ENCODE peak calls at places on chromosome 9, in ten cellular contexts. S is stomach, B is esophagus muscularis mucosa, K is osteocyte, G is fibroblast of lung, J is GM12865, N is adrenal gland, U is heart left ventricle, F is foreskin fibroblast, Y is AG04450. D is an unnamed sample.

GRCh38 chr9:87884578-87885459 is 2.1 kb downstream of the SPATA31E1 start:
- DNase-seq in S (no peak), B (no peak), K (no peak), G (no peak), J (no peak), N (no peak), U (no peak), F (no peak), Y (no peak), D (no peak)

GRCh38 chr9:127739614-127740322 is 4.7 kb upstream of the TOR2A start:
- DNase-seq in S (no peak), B (no peak), K (no peak), G (no peak), J (no peak), N (no peak), U (no peak), F (no peak), Y (no peak), D (no peak)

GRCh38 chr9:92196909-92197308 is 81.7 kb upstream of the SPTLC1 start:
- DNase-seq in S (no peak), B (no peak), K (no peak), G (peak), J (no peak), N (peak), U (no peak), F (peak), Y (no peak), D (no peak)

GRCh38 chr9:136726631-136727191 is 14.3 kb downstream of the DIPK1B start:
- DNase-seq in S (no peak), B (no peak), K (no peak), G (peak), J (peak), N (no peak), U (no peak), F (no peak), Y (no peak), D (no peak)

GRCh38 chr9:26159575-26160392 is 481.5 kb upstream of the TUSC1 start:
- DNase-seq in S (no peak), B (no peak), K (no peak), G (no peak), J (no peak), N (no peak), U (no peak), F (peak), Y (no peak), D (no peak)

GRCh38 chr9:107480386-107480789 is 9.2 kb downstream of the KLF4 start:
- DNase-seq in S (no peak), B (no peak), K (no peak), G (peak), J (no peak), N (peak), U (no peak), F (peak), Y (peak), D (no peak)

GRCh38 chr9:88949961-88950340 is 41.3 kb upstream of the S1PR3 start:
- DNase-seq in S (no peak), B (no peak), K (no peak), G (no peak), J (peak), N (no peak), U (no peak), F (no peak), Y (no peak), D (no peak)

GRCh38 chr9:114491430-114492003 is 13.8 kb downstream of the WHRN start:
- DNase-seq in S (no peak), B (no peak), K (no peak), G (no peak), J (no peak), N (no peak), U (no peak), F (no peak), Y (no peak), D (no peak)

GRCh38 chr9:135343733-135344522 is 135.7 kb upstream of the PPP1R26 start:
- DNase-seq in S (peak), B (no peak), K (no peak), G (peak), J (peak), N (peak), U (peak), F (peak), Y (no peak), D (peak)

GRCh38 chr9:91071185-91071990 is 269.8 kb downstream of the SYK start:
- DNase-seq in S (no peak), B (peak), K (no peak), G (peak), J (peak), N (peak), U (no peak), F (peak), Y (peak), D (no peak)

GRCh38 chr9:113309204-113309813 is 6.1 kb upstream of the RNF183 start:
- DNase-seq in S (peak), B (no peak), K (no peak), G (peak), J (peak), N (peak), U (no peak), F (peak), Y (peak), D (no peak)

GRCh38 chr9:73081979-73082657 is 69.5 kb upstream of the ANXA1 start:
- DNase-seq in S (no peak), B (no peak), K (no peak), G (peak), J (peak), N (peak), U (no peak), F (peak), Y (no peak), D (no peak)

DNA sequence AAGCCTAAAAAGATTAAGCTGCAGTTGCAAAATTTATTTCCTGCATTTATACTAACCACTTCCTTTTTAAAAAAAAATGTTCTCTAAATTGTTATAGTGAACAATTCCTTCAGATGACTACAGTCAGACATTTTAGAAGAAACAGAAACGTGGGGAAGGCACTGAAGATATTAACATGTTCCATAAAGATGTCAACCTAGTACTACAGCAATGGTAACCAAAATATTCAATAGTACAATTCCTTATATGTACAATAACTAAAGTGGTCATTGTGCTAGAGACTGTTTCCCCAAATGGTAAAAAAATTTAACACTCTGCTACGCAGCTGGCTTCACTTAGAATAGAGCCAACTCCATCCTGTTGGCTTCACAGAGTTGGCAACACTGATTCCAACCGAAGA is 97.7 kb downstream of the FNBP1 start:
- DNase-seq in S (no peak), B (no peak), K (no peak), G (no peak), J (no peak), N (no peak), U (no peak), F (no peak), Y (no peak), D (no peak)
- TF ChIP-seq CTCF in S (no peak), B (no peak), K (no peak), G (no peak), J (no peak), N (no peak), U (no peak), F (no peak), Y (no peak), D (no peak)

DNA sequence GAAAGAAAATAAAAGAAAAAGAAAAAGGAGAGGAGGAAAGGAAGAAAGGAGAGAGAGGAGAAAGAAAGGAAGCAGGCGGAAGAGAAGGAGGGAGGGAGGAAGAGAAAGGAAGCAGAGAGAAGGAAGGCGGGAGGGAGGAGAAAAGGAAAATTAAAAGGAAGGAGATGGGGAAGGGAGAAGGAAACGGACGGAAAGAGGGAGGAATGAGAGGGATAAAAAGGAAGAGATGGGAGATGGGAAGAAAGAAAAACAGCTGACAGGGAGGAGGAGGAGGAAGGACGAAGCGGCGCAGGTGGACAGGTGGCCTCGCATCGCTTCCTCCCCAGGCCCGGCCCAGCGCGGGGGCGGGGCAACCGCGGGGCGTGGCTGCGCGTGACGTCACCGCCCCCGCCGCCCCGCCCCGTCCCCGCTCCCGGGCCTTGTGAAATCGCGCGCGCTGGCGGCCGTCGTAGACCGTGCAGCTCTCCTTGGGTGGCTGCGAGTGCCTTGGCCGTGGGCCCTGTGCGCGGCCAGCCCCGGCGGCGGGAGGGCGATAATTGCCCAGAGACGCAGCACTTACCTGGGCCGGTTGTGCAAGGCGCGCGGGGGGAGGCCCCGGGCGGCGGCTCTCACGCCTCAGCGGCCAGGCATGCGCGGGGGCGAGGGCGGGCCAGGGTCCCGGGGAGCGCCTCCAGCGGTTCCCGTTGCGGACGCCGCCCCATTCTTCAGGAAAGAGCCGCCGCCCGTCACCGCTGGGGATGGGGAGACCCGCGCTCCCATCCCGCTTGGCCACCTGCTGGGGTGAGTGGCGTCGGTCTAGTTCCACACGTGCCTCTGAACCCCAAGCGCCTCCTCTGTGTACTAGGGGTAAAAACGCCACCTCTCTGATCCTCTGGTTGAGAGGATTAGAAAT is 49.6 kb upstream of the FOXE1 start:
- DNase-seq in S (peak), B (peak), K (no peak), G (peak), J (peak), N (peak), U (peak), F (peak), Y (no peak), D (peak)
- TF ChIP-seq CTCF in S (no peak), B (no peak), K (peak), G (no peak), J (no peak), N (no peak), U (no peak), F (no peak), Y (no peak), D (peak)

GRCh38 chr9:124291801-124292396 is 34.1 kb downstream of the NEK6 start:
- DNase-seq in S (no peak), B (no peak), K (no peak), G (no peak), J (peak), N (no peak), U (peak), F (no peak), Y (no peak), D (no peak)
- TF ChIP-seq CTCF in S (no peak), B (no peak), K (no peak), G (no peak), J (peak), N (no peak), U (no peak), F (no peak), Y (no peak), D (no peak)

GRCh38 chr9:133876144-133876543 is 116.0 kb downstream of the VAV2 start:
- DNase-seq in S (no peak), B (no peak), K (no peak), G (no peak), J (no peak), N (peak), U (peak), F (no peak), Y (no peak), D (peak)
- TF ChIP-seq CTCF in S (no peak), B (no peak), K (peak), G (no peak), J (peak), N (peak), U (no peak), F (no peak), Y (peak), D (peak)

DNA sequence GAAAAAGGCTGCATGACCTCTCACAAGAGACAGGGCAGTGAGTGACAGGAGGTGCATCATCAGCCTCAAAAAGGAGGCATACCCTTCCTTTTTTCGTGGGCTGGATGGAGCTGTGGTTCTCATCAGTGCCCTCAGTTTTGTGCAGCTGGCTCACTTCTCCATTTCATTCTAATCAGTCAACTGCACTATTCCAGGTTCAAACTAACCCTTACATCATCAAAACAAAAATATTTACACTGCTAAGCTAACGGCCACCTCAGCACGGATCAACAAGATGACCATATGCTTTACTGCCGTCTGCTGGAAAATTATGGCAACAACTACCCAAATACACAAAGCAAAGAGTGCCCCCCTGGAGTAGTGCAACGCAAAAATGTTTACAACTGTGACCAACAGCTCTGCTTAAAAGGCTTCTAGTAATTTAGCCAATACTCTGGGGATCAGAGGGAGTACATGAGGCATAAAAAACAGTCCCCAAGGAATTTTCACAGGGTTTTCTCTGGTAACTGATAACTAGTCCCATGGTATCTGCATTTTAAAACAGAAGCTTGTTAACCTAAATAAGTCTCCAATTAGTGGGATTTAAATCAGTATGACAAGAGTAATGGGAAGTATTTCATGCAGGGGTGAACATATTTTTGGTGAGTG is 10.8 kb downstream of the KCNV2 start:
- DNase-seq in S (no peak), B (no peak), K (no peak), G (peak), J (peak), N (peak), U (no peak), F (peak), Y (peak), D (peak)
- TF ChIP-seq CTCF in S (no peak), B (peak), K (peak), G (peak), J (peak), N (peak), U (peak), F (peak), Y (peak), D (peak)

DNA sequence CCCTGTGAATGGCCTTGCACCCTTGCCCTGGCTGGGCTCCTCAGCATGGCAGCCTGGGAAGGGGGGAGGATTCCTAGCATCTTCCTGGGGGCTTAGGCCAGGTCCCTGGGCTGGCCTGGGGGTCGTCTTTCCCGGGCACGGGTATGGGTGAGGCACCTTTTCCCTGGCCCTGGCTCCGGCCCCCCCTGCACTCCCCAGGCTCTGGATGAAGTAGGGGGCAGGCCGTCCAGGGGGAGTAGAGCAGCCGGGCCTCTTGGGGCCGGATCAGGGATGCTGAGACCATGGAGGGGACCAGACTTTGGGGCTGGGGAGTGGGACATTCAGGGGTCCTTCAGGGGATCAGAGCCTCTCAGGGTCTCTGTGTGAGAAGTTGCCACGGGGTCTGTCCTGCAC is 6.6 kb downstream of the RXRA start:
- DNase-seq in S (no peak), B (no peak), K (no peak), G (no peak), J (no peak), N (no peak), U (no peak), F (no peak), Y (no peak), D (no peak)
- TF ChIP-seq CTCF in S (no peak), B (no peak), K (no peak), G (no peak), J (no peak), N (no peak), U (no peak), F (no peak), Y (no peak), D (no peak)

DNA sequence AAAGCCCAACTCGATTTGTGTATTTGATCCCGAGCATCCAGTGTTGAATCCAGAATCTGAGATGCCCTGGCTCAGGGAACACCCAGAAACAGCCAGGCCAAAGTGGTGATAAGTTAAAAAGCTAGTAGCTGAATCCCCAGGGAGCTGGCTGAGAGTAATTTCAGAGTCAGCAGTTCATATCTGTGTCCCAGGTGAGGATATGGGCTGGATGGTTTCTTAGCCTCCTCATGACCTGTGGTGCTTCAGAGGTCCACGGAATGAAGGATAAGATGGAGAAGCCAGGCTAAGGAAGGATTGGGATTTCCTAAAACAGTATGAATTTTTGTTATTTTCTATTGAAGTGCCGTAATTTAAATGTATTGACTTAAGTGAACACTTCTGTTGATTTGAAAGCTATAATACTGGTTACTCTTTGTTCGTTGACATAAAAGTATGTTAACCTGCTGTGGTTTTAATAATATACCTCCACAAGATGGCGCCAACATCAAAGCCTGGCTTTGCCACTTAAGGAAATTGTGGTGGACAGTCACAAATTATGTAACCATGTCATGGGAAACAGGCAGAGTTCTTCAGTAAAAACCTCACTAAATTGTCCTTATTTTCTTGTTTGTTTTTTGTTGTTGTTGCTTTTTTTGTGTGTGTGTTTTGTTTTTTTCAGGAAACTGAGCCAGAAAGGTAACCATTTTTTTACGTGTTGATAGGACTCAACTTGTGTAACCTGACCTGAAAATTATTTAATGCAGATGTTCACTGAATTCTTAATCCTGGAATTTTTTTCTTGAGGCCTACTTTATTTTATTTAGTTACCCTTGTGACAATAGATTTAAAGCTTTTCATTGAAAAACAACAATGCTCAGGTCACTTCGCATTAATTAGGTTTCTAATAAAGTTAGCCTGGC is 11.4 kb downstream of the MTAP start:
- DNase-seq in S (peak), B (no peak), K (no peak), G (peak), J (peak), N (peak), U (no peak), F (peak), Y (peak), D (peak)
- TF ChIP-seq CTCF in S (no peak), B (peak), K (peak), G (peak), J (peak), N (peak), U (peak), F (peak), Y (peak), D (peak)

DNA sequence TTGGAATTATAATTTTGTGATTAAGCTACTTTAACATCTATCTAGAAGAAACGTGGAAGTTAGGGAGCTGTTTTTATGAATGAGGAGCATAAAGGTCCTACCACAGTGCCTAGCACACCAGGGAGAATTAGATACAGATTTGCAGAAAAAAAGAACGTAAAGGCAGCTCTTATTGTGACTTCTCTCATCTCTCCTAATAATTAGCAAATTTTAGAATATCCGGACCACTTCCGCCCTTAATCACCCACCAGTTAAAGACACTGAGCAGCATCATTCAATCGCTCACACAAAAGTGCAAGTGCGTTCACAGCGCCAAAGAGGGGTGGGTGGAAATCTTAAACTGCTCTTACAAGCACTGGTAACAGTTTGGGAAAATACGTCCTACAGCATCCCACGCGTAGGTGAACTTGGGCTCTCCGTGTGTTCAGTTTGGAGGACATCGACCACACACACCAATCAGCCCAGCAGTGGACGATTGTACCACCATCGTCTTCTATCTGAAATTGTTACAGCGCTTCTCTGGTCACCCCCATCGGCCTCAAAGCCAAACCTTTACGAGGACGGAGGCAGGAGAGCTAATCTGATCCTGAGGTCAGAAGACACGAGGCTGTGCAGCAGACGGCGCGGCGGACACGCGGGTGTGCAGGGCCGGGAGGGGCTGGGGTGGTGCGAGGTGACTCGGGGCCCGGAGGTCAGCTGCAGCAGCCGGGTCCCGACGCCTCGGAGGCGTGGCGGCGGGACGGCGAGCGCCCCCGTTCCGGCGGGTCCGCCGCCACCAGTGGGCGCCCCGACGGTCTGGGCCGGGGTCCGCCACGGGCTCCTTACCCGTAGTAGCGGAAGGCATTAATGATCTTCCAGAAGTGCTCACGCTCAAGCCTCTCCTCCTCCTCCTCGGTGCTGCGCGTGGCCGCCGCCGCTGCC is 646 bp downstream of the CARNMT1 start:
- DNase-seq in S (peak), B (no peak), K (no peak), G (peak), J (peak), N (peak), U (peak), F (peak), Y (no peak), D (peak)
- TF ChIP-seq CTCF in S (no peak), B (peak), K (no peak), G (no peak), J (peak), N (no peak), U (no peak), F (no peak), Y (no peak), D (no peak)